ENCODE peak calls at places on chromosomes 1 and 21, in five cellular contexts. Q is stimulated activated CD4-positive, alpha-beta T cell treated with anti-CD3 and anti-CD28 coated beads, Interleukin-1b, Interleukin-23, amount 100 ng/mL, for 1 hour; O is MCF 10A; W is OCI-LY7; A is astrocyte of the cerebellum. S is an unnamed sample.
A peak's percentile ranks its signal among the peaks of the same experiment; 100 is the strongest.

GRCh38 chr1:246583448-246584185 is 17.4 kb downstream of the CNST start:
- DNase-seq in Q (no peak), O (peak; percentile 73), W (no peak), A (no peak), S (no peak)

GRCh38 chr1:231626951-231627614 is 493 bp downstream of the DISC1 start:
- DNase-seq in Q (no peak), O (peak; percentile 51), W (no peak), A (no peak), S (no peak)

GRCh38 chr1:98315309-98315708 is 346.2 kb upstream of the SNX7 start:
- DNase-seq in Q (no peak), O (peak; percentile 77), W (no peak), A (peak; percentile 78), S (no peak)

GRCh38 chr21:29938968-29939858 is 583 bp downstream of the GRIK1 start:
- DNase-seq in Q (no peak), O (no peak), W (no peak), A (no peak), S (no peak)

GRCh38 chr1:29428997-29429396 is 192.7 kb downstream of the PTPRU start:
- DNase-seq in Q (no peak), O (no peak), W (no peak), A (no peak), S (no peak)

GRCh38 chr1:155321577-155322497 is 1.1 kb downstream of the RUSC1 start:
- DNase-seq in Q (no peak), O (peak; percentile 12), W (no peak), A (no peak), S (no peak)

GRCh38 chr1:96979287-96979686 is 257.7 kb downstream of the PTBP2 start:
- DNase-seq in Q (no peak), O (no peak), W (no peak), A (no peak), S (no peak)

GRCh38 chr1:8562881-8563865 is 245.3 kb downstream of the SLC45A1 start:
- DNase-seq in Q (no peak), O (no peak), W (no peak), A (no peak), S (no peak)

GRCh38 chr1:207659545-207660148 is 14.7 kb downstream of the CR1L start:
- DNase-seq in Q (no peak), O (peak; percentile 64), W (no peak), A (no peak), S (no peak)

GRCh38 chr1:8497196-8497878 is 179.4 kb downstream of the SLC45A1 start:
- DNase-seq in Q (no peak), O (peak; percentile 80), W (peak; percentile 84), A (no peak), S (no peak)

GRCh38 chr1:22754106-22754768 is 43.6 kb downstream of the EPHB2 start:
- DNase-seq in Q (no peak), O (no peak), W (no peak), A (no peak), S (no peak)

GRCh38 chr1:52633291-52633754 is 355 bp downstream of the SHISAL2A start:
- DNase-seq in Q (no peak), O (no peak), W (no peak), A (no peak), S (no peak)

GRCh38 chr1:203607169-203607873 is 19.3 kb upstream of the ATP2B4 start:
- DNase-seq in Q (no peak), O (peak; percentile 82), W (no peak), A (peak; percentile 57), S (no peak)

GRCh38 chr1:175179837-175180590 is 12.6 kb downstream of the KIAA0040 start:
- DNase-seq in Q (no peak), O (peak; percentile 25), W (no peak), A (no peak), S (no peak)

GRCh38 chr1:203726417-203726867 is 38.5 kb upstream of the LAX1 start:
- DNase-seq in Q (no peak), O (no peak), W (no peak), A (no peak), S (no peak)

GRCh38 chr1:152986578-152986977 is 2.7 kb downstream of the SPRR1A start:
- DNase-seq in Q (no peak), O (no peak), W (no peak), A (no peak), S (no peak)

GRCh38 chr21:28794341-28794970 is 198.2 kb downstream of the LTN1 start:
- DNase-seq in Q (no peak), O (no peak), W (no peak), A (no peak), S (no peak)

GRCh38 chr21:20739421-20739820 is 258.8 kb upstream of the NCAM2 start:
- DNase-seq in Q (no peak), O (peak; percentile 13), W (no peak), A (no peak), S (no peak)

GRCh38 chr1:26168410-26169167 is at the start of gene C1orf232:
- DNase-seq in Q (no peak), O (no peak), W (no peak), A (no peak), S (no peak)

GRCh38 chr1:209983953-209984352 is 45.9 kb downstream of the SYT14 start:
- DNase-seq in Q (no peak), O (no peak), W (no peak), A (no peak), S (no peak)

GRCh38 chr1:151976015-151976343 is 17.7 kb downstream of the S100A10 start:
- DNase-seq in Q (no peak), O (no peak), W (no peak), A (no peak), S (no peak)

GRCh38 chr1:50705699-50706098 is 254.4 kb downstream of the FAF1 start:
- DNase-seq in Q (no peak), O (peak; percentile 54), W (no peak), A (no peak), S (no peak)

GRCh38 chr1:192513697-192514096 is 61.9 kb upstream of the RGS1 start:
- DNase-seq in Q (no peak), O (no peak), W (no peak), A (no peak), S (no peak)

GRCh38 chr1:16048573-16049189 is 5.1 kb downstream of the CLCNKB start:
- DNase-seq in Q (peak; percentile 21), O (no peak), W (peak; percentile 51), A (no peak), S (no peak)

GRCh38 chr1:978069-978834 is 3.6 kb downstream of the PERM1 start:
- DNase-seq in Q (no peak), O (no peak), W (no peak), A (no peak), S (no peak)

GRCh38 chr1:65209005-65209885 is 61.2 kb downstream of the AK4 start:
- DNase-seq in Q (no peak), O (peak; percentile 61), W (peak; percentile 36), A (peak; percentile 31), S (no peak)

GRCh38 chr1:172960019-172960418 is 90.7 kb downstream of the TNFSF18 start:
- DNase-seq in Q (no peak), O (no peak), W (no peak), A (no peak), S (no peak)

GRCh38 chr1:185208626-185209170 is 51.7 kb downstream of the SWT1 start:
- DNase-seq in Q (no peak), O (no peak), W (no peak), A (no peak), S (no peak)

GRCh38 chr1:63643926-63644325 is 50.7 kb downstream of the PGM1 start:
- DNase-seq in Q (no peak), O (no peak), W (no peak), A (no peak), S (no peak)

S was measured in cortex of kidney.